ENCODE peak calls at places on chromosomes 3 and 15, in six cellular contexts. T is GM12892, R is transverse colon, L is breast epithelium, M is upper lobe of left lung, F is K562. I is an unnamed sample.

GRCh38 chr15:57720861-57721260 is 14.3 kb downstream of the POLR2M start:
- DNase-seq in L (no peak), R (no peak), M (no peak), F (no peak), T (no peak), I (no peak)

GRCh38 chr3:101549473-101549872 is 12.2 kb upstream of the TRMT10C start:
- DNase-seq in M (no peak), F (no peak), L (no peak), T (no peak), R (no peak), I (no peak)

GRCh38 chr3:100954199-100954935 is 38.9 kb downstream of the ABI3BP start:
- DNase-seq in M (no peak), F (no peak), R (no peak), T (no peak), L (no peak), I (no peak)

GRCh38 chr3:72062017-72062416 is 277.1 kb upstream of the PROK2 start:
- DNase-seq in L (no peak), T (no peak), R (no peak), F (no peak), M (no peak), I (no peak)

GRCh38 chr3:171351676-171352075 is 108.5 kb downstream of the TNIK start:
- DNase-seq in T (no peak), R (no peak), F (peak), L (no peak), M (no peak), I (no peak)

GRCh38 chr3:89560546-89560945 is 453.1 kb downstream of the EPHA3 start:
- DNase-seq in T (no peak), R (no peak), M (no peak), L (no peak), F (no peak), I (no peak)

GRCh38 chr3:105610473-105610872 is 243.8 kb downstream of the ALCAM start:
- DNase-seq in R (no peak), L (no peak), M (no peak), F (no peak), T (no peak), I (no peak)

GRCh38 chr3:127803619-127804018 is 18.7 kb downstream of the MGLL start:
- DNase-seq in M (no peak), R (no peak), F (no peak), L (no peak), T (no peak), I (no peak)

GRCh38 chr3:13713396-13713795 is 164.5 kb downstream of the FBLN2 start:
- DNase-seq in F (no peak), L (peak), M (no peak), T (no peak), R (no peak), I (no peak)

GRCh38 chr3:33921608-33922007 is 123.2 kb downstream of the PDCD6IP start:
- DNase-seq in F (no peak), T (no peak), R (no peak), L (no peak), M (no peak), I (no peak)

GRCh38 chr3:33918357-33918756 is 119.9 kb downstream of the PDCD6IP start:
- DNase-seq in T (no peak), L (no peak), F (no peak), R (no peak), M (no peak), I (no peak)

GRCh38 chr3:33919721-33920120 is 121.3 kb downstream of the PDCD6IP start:
- DNase-seq in M (no peak), T (no peak), F (no peak), L (no peak), R (no peak), I (no peak)

GRCh38 chr3:33919312-33919711 is 120.9 kb downstream of the PDCD6IP start:
- DNase-seq in L (no peak), F (no peak), M (no peak), T (no peak), R (no peak), I (no peak)

DNA sequence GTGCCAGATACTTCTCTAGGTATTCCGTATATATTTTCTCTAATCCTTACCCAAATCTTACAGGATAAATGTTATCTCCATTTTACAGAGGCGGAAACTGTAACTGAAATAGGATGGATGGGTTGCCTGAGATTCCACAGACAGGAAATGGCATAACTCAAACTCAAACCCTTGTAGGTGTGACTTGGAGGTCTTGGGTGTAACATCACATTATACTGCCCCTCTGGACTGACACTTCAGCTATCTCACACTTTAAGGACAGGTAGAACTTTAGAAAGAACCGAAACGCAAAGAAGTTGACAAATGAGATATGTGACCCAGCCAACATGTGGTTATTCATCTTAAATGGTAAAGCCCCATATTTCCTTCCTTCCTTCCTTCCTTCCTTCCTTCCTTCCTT is 122.1 kb downstream of the PDCD6IP start:
- DNase-seq in R (no peak), F (no peak), T (no peak), M (no peak), L (no peak), I (no peak)
- TF ChIP-seq POLR2AphosphoS5 in R (no peak), F (no peak), T (no peak), M (no peak), L (no peak), I (no peak)

DNA sequence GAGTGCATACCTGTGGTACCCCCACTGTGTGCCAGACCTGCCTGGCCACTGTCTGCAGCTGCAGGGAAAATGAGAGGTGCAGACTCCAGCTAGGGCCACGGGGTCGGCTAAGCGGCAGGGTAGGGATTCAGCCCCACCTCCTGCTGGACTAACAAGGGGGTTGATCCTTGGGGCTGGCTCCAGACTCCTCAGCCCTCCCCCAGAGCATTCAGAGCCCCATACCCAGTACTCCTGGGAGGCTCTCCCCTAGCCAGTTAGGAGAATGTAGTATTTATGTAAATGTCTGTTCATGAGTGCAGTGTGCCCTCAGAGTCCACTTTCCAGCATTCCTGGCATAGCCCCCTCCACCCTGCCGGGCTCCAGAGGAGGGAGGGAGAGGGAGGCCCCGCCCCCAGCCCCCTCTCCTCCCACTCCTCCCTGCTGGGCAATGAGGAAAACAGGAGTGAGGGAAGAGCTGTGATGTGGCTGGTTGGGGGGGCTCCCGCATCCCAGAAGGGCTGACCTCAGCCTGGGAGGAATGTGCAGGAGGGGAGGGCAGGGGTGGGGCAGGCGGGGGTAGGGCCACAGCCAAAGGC is 4.5 kb upstream of the SEMA3B start:
- DNase-seq in T (no peak), L (peak), M (peak), R (peak), F (no peak), I (no peak)
- TF ChIP-seq POLR2AphosphoS5 in T (no peak), L (peak), M (no peak), R (peak), F (no peak), I (no peak)

DNA sequence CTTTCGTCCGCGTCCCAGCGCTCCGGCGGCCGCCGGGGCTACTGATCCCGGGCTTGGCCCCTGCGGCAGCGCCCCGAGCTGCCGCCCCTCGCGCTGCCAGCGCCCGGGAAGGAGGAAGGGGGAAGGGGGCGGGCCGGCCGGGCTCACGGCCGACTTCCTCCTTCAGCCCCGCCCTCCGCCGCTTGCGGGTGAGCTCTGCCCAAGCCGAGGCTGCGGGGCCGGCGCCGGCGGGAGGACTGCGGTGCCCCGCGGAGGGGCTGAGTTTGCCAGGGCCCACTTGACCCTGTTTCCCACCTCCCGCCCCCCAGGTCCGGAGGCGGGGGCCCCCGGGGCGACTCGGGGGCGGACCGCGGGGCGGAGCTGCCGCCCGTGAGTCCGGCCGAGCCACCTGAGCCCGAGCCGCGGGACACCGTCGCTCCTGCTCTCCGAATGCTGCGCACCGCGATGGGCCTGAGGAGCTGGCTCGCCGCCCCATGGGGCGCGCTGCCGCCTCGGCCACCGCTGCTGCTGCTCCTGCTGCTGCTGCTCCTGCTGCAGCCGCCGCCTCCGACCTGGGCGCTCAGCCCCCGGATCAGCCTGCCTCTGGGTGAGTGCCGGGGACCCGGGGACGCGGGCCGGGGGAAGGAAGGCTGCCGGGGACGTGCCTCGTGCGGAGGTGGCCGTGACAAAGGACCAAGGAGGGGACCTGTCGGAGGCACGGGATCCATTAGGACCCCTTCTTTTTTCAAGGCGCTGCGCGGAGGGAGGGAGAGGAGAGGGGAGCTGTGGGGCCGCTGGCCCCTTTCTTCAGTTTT is at the start of gene SEMA4B:
- DNase-seq in R (peak), T (peak), M (peak), F (peak), L (no peak), I (peak)
- TF ChIP-seq POLR2AphosphoS5 in R (peak), T (peak), M (peak), F (peak), L (peak), I (no peak)

DNA sequence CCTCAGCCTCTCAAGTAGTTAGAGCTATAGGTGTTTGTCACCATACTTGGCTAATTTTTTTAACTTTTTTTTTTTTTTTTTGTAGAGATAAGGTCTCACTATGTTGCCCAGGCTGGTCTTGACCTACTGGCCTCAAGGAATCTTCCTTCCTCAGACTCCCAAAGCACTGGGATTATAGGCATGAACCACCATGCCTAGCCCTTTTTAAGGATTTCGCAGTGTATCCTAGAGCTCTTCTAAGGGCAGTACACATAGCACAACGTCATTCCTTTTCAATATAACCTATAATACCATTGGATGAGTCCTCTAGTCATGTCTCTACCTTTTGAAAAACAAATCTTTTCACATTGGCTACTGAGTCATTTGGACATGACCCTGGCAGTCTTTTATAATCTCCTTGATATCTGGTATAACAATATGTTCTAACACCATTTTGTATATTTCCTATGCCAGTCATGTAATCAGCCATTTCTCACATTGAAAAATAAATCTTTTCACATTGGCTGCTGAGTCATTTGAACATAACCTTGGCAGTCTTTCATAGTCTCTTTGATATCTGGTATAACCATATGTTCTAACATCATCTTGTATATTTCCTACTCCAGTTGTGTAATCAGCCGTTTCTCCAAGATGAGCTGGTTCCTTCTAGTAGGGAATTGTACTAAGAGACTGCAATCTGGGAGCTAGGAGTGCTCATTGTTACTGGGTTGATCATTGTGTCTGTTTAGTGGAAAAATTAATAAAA is 944.7 kb downstream of the MCTP2 start:
- DNase-seq in T (no peak), R (no peak), L (no peak), F (peak), M (no peak), I (no peak)
- TF ChIP-seq POLR2AphosphoS5 in T (no peak), R (no peak), L (no peak), F (peak), M (no peak), I (no peak)

GRCh38 chr3:194633349-194634004 is at the start of gene TMEM44:
- DNase-seq in F (peak), R (peak), L (peak), T (peak), M (peak), I (peak)
- TF ChIP-seq POLR2AphosphoS5 in F (peak), R (peak), L (peak), T (no peak), M (peak), I (peak)

DNA sequence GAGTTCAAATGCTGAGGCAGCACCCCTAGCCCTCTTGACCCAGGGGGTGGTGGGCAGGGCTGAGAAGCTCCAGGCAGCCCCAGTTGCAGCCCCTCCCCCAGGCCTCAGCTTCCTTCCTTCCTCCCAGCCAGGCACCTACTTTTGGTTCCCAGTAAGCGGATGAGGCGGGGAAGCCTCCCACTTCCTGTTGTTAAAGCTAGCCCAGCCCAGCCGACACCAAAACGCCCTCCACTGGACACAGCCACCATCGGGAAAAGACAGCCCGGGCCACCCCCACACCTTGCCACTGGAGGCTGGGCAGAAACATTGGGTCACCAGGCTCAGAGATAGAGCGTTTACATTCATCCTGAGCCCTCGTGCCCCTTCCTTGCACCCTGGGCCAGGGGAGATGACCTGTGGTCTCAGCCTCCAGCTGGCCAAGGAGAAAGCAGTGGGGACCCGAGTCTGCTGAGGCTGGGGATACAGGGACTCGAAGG is 3.5 kb downstream of the DUSP7 start:
- DNase-seq in L (peak), T (no peak), R (peak), F (peak), M (no peak), I (peak)
- TF ChIP-seq POLR2AphosphoS5 in L (no peak), T (no peak), R (no peak), F (no peak), M (peak), I (no peak)

DNA sequence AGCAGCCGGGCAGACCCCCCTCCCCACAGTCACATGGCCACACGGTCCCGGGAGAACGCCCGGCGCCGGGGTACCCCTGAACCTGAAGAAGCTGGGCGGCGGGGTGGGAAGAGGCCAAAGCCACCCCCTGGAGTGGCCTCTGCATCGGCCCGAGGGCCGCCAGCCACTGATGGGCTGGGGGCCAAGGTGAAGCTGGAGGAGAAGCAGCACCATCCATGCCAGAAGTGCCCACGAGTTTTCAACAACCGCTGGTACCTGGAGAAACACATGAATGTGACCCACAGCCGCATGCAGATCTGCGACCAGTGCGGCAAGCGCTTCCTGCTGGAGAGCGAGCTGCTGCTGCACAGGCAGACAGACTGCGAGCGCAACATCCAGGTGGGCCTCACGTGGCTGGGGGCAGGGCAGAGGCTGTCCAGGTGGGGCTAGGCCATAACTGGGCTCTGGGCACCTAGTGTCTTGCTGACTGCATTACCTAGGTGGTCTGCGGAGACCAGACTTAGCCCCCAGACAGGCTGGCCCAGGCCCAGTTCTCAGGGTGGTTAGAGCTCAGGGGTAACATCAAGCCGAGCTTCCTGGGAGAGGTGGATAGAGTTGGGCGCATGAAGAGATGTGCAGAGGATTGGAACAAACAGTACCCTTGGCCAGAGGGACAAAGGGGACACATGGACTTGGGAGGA is 6.1 kb downstream of the ZBTB47 start:
- DNase-seq in T (no peak), M (peak), F (no peak), R (no peak), L (no peak), I (no peak)
- TF ChIP-seq POLR2AphosphoS5 in T (no peak), M (no peak), F (no peak), R (no peak), L (no peak), I (no peak)

GRCh38 chr15:76996076-76996525 is 1.2 kb downstream of the PSTPIP1 start:
- DNase-seq in T (no peak), M (no peak), F (no peak), L (no peak), R (no peak), I (no peak)

GRCh38 chr15:76994001-76994400 is 925 bp upstream of the PSTPIP1 start:
- DNase-seq in M (peak), R (peak), F (no peak), L (no peak), T (no peak), I (peak)

GRCh38 chr15:76994496-76994895 is 430 bp upstream of the PSTPIP1 start:
- DNase-seq in F (no peak), R (peak), L (no peak), T (no peak), M (no peak), I (no peak)

GRCh38 chr15:76996526-76997401 is 1.8 kb downstream of the PSTPIP1 start:
- DNase-seq in L (no peak), F (no peak), R (no peak), M (peak), T (no peak), I (peak)

GRCh38 chr15:76994971-76995945 is at the start of gene PSTPIP1:
- DNase-seq in L (no peak), T (no peak), R (peak), M (peak), F (no peak), I (peak)
- TF ChIP-seq POLR2AphosphoS5 in L (no peak), T (peak), R (peak), M (peak), F (no peak), I (peak)

I was measured in HL-60.